ENCODE peak calls at places on chromosomes 16 and 17, in seven cellular contexts. O is hepatic stellate cell; U is stimulated activated CD8-positive, alpha-beta memory T cell treated with anti-CD3 and anti-CD28 coated beads, Interleukin-15, amount 100 ng/mL, for 4 hours; Z is GM23338; T is NCI-H1105; V is cardiac muscle cell; N is left lung. J is an unnamed sample.

GRCh38 chr17:79985951-79986391 is 49.7 kb downstream of the TBC1D16 start:
- DNase-seq in O (no peak), U (no peak), Z (no peak), T (no peak), V (no peak), N (peak), J (no peak)

GRCh38 chr16:10738231-10739077 is 5.2 kb upstream of the NUBP1 start:
- DNase-seq in O (peak), U (peak), Z (peak), T (no peak), V (peak), N (no peak), J (peak)

GRCh38 chr16:57570301-57571070 is 28.0 kb downstream of the ADGRG5 start:
- DNase-seq in O (no peak), U (no peak), Z (no peak), T (no peak), V (no peak), N (no peak), J (no peak)

GRCh38 chr16:11256657-11257130 is 690 bp upstream of the SOCS1 start:
- DNase-seq in O (peak), U (no peak), Z (peak), T (no peak), V (peak), N (peak), J (peak)

GRCh38 chr16:81500833-81501521 is 56.4 kb downstream of the CMIP start:
- DNase-seq in O (peak), U (no peak), Z (no peak), T (no peak), V (peak), N (peak), J (no peak)

GRCh38 chr17:77707546-77707945 is 251.0 kb upstream of the TNRC6C start:
- DNase-seq in O (no peak), U (no peak), Z (no peak), T (no peak), V (no peak), N (no peak), J (no peak)

GRCh38 chr16:24747425-24747824 is 18.0 kb downstream of the TNRC6A start:
- DNase-seq in O (no peak), U (no peak), Z (no peak), T (no peak), V (no peak), N (no peak), J (no peak)

GRCh38 chr16:2783581-2784375 is 3.6 kb downstream of the PRSS33 start:
- DNase-seq in O (no peak), U (no peak), Z (no peak), T (no peak), V (no peak), N (no peak), J (no peak)

GRCh38 chr16:11257131-11257938 is 1.3 kb upstream of the SOCS1 start:
- DNase-seq in O (peak), U (no peak), Z (peak), T (peak), V (peak), N (peak), J (peak)

GRCh38 chr16:68233835-68234187 is 2.1 kb downstream of the ESRP2 start:
- DNase-seq in O (no peak), U (no peak), Z (no peak), T (no peak), V (no peak), N (no peak), J (no peak)

GRCh38 chr17:73215414-73215813 is 22.6 kb downstream of the COG1 start:
- DNase-seq in O (no peak), U (no peak), Z (peak), T (no peak), V (no peak), N (no peak), J (no peak)

GRCh38 chr16:12062343-12063003 is 85.9 kb downstream of the SNX29 start:
- DNase-seq in O (peak), U (no peak), Z (no peak), T (no peak), V (peak), N (peak), J (no peak)

GRCh38 chr17:13500947-13501346 is 100.8 kb downstream of the HS3ST3A1 start:
- DNase-seq in O (no peak), U (no peak), Z (no peak), T (no peak), V (no peak), N (no peak), J (no peak)

GRCh38 chr17:27983853-27984252 is 58.6 kb upstream of the NLK start:
- DNase-seq in O (no peak), U (no peak), Z (no peak), T (no peak), V (no peak), N (no peak), J (no peak)